ENCODE peak calls at places on chromosomes 3 and 15, in eight cellular contexts. One of them, this sample, is unnamed.

GRCh38 chr3:127851899-127852298 is 29.6 kb upstream of the MGLL start:
- DNase-seq in T-helper 1 cell: no peak
- DNase-seq in lung: no peak
- DNase-seq in stimulated activated CD4-positive, alpha-beta T cell treated with anti-CD3 and anti-CD28 coated beads, Interleukin-1b, Interleukin-23, amount 100 ng/mL, for 24 hours: no peak
- DNase-seq in heart left ventricle: no peak
- DNase-seq in NCI-H226: no peak
- DNase-seq in effector CD4-positive, alpha-beta T cell: no peak
- DNase-seq in skeletal muscle cell: no peak
- DNase-seq in this sample: no peak

GRCh38 chr3:148005456-148005855 is 596.3 kb downstream of the ZIC1 start:
- DNase-seq in T-helper 1 cell: no peak
- DNase-seq in lung: no peak
- DNase-seq in stimulated activated CD4-positive, alpha-beta T cell treated with anti-CD3 and anti-CD28 coated beads, Interleukin-1b, Interleukin-23, amount 100 ng/mL, for 24 hours: no peak
- DNase-seq in heart left ventricle: no peak
- DNase-seq in NCI-H226: no peak
- DNase-seq in effector CD4-positive, alpha-beta T cell: no peak
- DNase-seq in skeletal muscle cell: no peak
- DNase-seq in this sample: no peak

GRCh38 chr15:64072812-64073211 is 20.8 kb downstream of the CIAO2A start:
- DNase-seq in T-helper 1 cell: no peak
- DNase-seq in lung: no peak
- DNase-seq in stimulated activated CD4-positive, alpha-beta T cell treated with anti-CD3 and anti-CD28 coated beads, Interleukin-1b, Interleukin-23, amount 100 ng/mL, for 24 hours: no peak
- DNase-seq in heart left ventricle: no peak
- DNase-seq in NCI-H226: no peak
- DNase-seq in effector CD4-positive, alpha-beta T cell: no peak
- DNase-seq in skeletal muscle cell: no peak
- DNase-seq in this sample: no peak

GRCh38 chr15:56475351-56475750 is 10.4 kb upstream of the MNS1 start:
- DNase-seq in T-helper 1 cell: no peak
- DNase-seq in lung: no peak
- DNase-seq in stimulated activated CD4-positive, alpha-beta T cell treated with anti-CD3 and anti-CD28 coated beads, Interleukin-1b, Interleukin-23, amount 100 ng/mL, for 24 hours: no peak
- DNase-seq in heart left ventricle: no peak
- DNase-seq in NCI-H226: no peak
- DNase-seq in effector CD4-positive, alpha-beta T cell: no peak
- DNase-seq in skeletal muscle cell: no peak
- DNase-seq in this sample: no peak

GRCh38 chr15:75051161-75051560 is 27.8 kb downstream of the PPCDC start:
- DNase-seq in T-helper 1 cell: no peak
- DNase-seq in lung: no peak
- DNase-seq in stimulated activated CD4-positive, alpha-beta T cell treated with anti-CD3 and anti-CD28 coated beads, Interleukin-1b, Interleukin-23, amount 100 ng/mL, for 24 hours: no peak
- DNase-seq in heart left ventricle: peak; percentile 80
- DNase-seq in NCI-H226: no peak
- DNase-seq in effector CD4-positive, alpha-beta T cell: no peak
- DNase-seq in skeletal muscle cell: no peak
- DNase-seq in this sample: no peak

GRCh38 chr15:89556413-89557262 is 18.6 kb upstream of the TICRR start:
- DNase-seq in T-helper 1 cell: peak; percentile 9
- DNase-seq in lung: peak; percentile 39
- DNase-seq in stimulated activated CD4-positive, alpha-beta T cell treated with anti-CD3 and anti-CD28 coated beads, Interleukin-1b, Interleukin-23, amount 100 ng/mL, for 24 hours: peak; percentile 25
- DNase-seq in heart left ventricle: no peak
- DNase-seq in NCI-H226: peak; percentile 41
- DNase-seq in effector CD4-positive, alpha-beta T cell: peak; percentile 21
- DNase-seq in skeletal muscle cell: peak; percentile 22
- DNase-seq in this sample: peak; percentile 15

GRCh38 chr15:90306560-90306959 is 41.1 kb downstream of the NGRN start:
- DNase-seq in T-helper 1 cell: no peak
- DNase-seq in lung: no peak
- DNase-seq in stimulated activated CD4-positive, alpha-beta T cell treated with anti-CD3 and anti-CD28 coated beads, Interleukin-1b, Interleukin-23, amount 100 ng/mL, for 24 hours: no peak
- DNase-seq in heart left ventricle: no peak
- DNase-seq in NCI-H226: no peak
- DNase-seq in effector CD4-positive, alpha-beta T cell: no peak
- DNase-seq in skeletal muscle cell: no peak
- DNase-seq in this sample: no peak

GRCh38 chr3:11914651-11915050 is 68.0 kb upstream of the TAMM41 start:
- DNase-seq in T-helper 1 cell: no peak
- DNase-seq in lung: no peak
- DNase-seq in stimulated activated CD4-positive, alpha-beta T cell treated with anti-CD3 and anti-CD28 coated beads, Interleukin-1b, Interleukin-23, amount 100 ng/mL, for 24 hours: no peak
- DNase-seq in heart left ventricle: no peak
- DNase-seq in NCI-H226: no peak
- DNase-seq in effector CD4-positive, alpha-beta T cell: no peak
- DNase-seq in skeletal muscle cell: no peak
- DNase-seq in this sample: no peak

GRCh38 chr3:105526349-105527111 is 159.8 kb downstream of the ALCAM start:
- DNase-seq in T-helper 1 cell: no peak
- DNase-seq in lung: no peak
- DNase-seq in stimulated activated CD4-positive, alpha-beta T cell treated with anti-CD3 and anti-CD28 coated beads, Interleukin-1b, Interleukin-23, amount 100 ng/mL, for 24 hours: no peak
- DNase-seq in heart left ventricle: no peak
- DNase-seq in NCI-H226: no peak
- DNase-seq in effector CD4-positive, alpha-beta T cell: no peak
- DNase-seq in skeletal muscle cell: no peak
- DNase-seq in this sample: no peak

GRCh38 chr15:60325905-60326304 is 71.9 kb downstream of the ANXA2 start:
- DNase-seq in T-helper 1 cell: no peak
- DNase-seq in lung: no peak
- DNase-seq in stimulated activated CD4-positive, alpha-beta T cell treated with anti-CD3 and anti-CD28 coated beads, Interleukin-1b, Interleukin-23, amount 100 ng/mL, for 24 hours: no peak
- DNase-seq in heart left ventricle: no peak
- DNase-seq in NCI-H226: no peak
- DNase-seq in effector CD4-positive, alpha-beta T cell: no peak
- DNase-seq in skeletal muscle cell: no peak
- DNase-seq in this sample: no peak

GRCh38 chr15:44081223-44082013 is 113.7 kb downstream of the FRMD5 start:
- DNase-seq in T-helper 1 cell: no peak
- DNase-seq in lung: no peak
- DNase-seq in stimulated activated CD4-positive, alpha-beta T cell treated with anti-CD3 and anti-CD28 coated beads, Interleukin-1b, Interleukin-23, amount 100 ng/mL, for 24 hours: no peak
- DNase-seq in heart left ventricle: no peak
- DNase-seq in NCI-H226: no peak
- DNase-seq in effector CD4-positive, alpha-beta T cell: no peak
- DNase-seq in skeletal muscle cell: peak; percentile 48
- DNase-seq in this sample: no peak

GRCh38 chr15:93182806-93183205 is 93.8 kb upstream of the RGMA start:
- DNase-seq in T-helper 1 cell: no peak
- DNase-seq in lung: no peak
- DNase-seq in stimulated activated CD4-positive, alpha-beta T cell treated with anti-CD3 and anti-CD28 coated beads, Interleukin-1b, Interleukin-23, amount 100 ng/mL, for 24 hours: no peak
- DNase-seq in heart left ventricle: no peak
- DNase-seq in NCI-H226: no peak
- DNase-seq in effector CD4-positive, alpha-beta T cell: no peak
- DNase-seq in skeletal muscle cell: no peak
- DNase-seq in this sample: no peak

GRCh38 chr3:32781211-32781968 is 36.4 kb upstream of the TRIM71 start:
- DNase-seq in T-helper 1 cell: peak; percentile 39
- DNase-seq in lung: peak; percentile 80
- DNase-seq in stimulated activated CD4-positive, alpha-beta T cell treated with anti-CD3 and anti-CD28 coated beads, Interleukin-1b, Interleukin-23, amount 100 ng/mL, for 24 hours: peak; percentile 57
- DNase-seq in heart left ventricle: peak; percentile 88
- DNase-seq in NCI-H226: peak; percentile 71
- DNase-seq in effector CD4-positive, alpha-beta T cell: peak; percentile 13
- DNase-seq in skeletal muscle cell: peak; percentile 28
- DNase-seq in this sample: peak; percentile 63

GRCh38 chr3:132777171-132777570 is 55.0 kb upstream of the NPHP3 start:
- DNase-seq in T-helper 1 cell: no peak
- DNase-seq in lung: no peak
- DNase-seq in stimulated activated CD4-positive, alpha-beta T cell treated with anti-CD3 and anti-CD28 coated beads, Interleukin-1b, Interleukin-23, amount 100 ng/mL, for 24 hours: no peak
- DNase-seq in heart left ventricle: no peak
- DNase-seq in NCI-H226: no peak
- DNase-seq in effector CD4-positive, alpha-beta T cell: no peak
- DNase-seq in skeletal muscle cell: no peak
- DNase-seq in this sample: no peak

GRCh38 chr15:32898414-32898813 is 180.6 kb downstream of the GREM1 start:
- DNase-seq in T-helper 1 cell: no peak
- DNase-seq in lung: no peak
- DNase-seq in stimulated activated CD4-positive, alpha-beta T cell treated with anti-CD3 and anti-CD28 coated beads, Interleukin-1b, Interleukin-23, amount 100 ng/mL, for 24 hours: no peak
- DNase-seq in heart left ventricle: no peak
- DNase-seq in NCI-H226: no peak
- DNase-seq in effector CD4-positive, alpha-beta T cell: no peak
- DNase-seq in skeletal muscle cell: no peak
- DNase-seq in this sample: no peak

This sample was measured in T-helper 2 cell.